ENCODE peak calls at places on chromosomes 12 and 14, in four cellular contexts. One of them, this sample, is unnamed. For H3K27me3, the result is how much of the 10 kb centered on the place peaks cover.

GRCh38 chr14:100724061-100724460 is 2.6 kb upstream of the DLK1 start:
- DNase-seq in heart right ventricle: no peak
- DNase-seq in breast epithelium: no peak
- DNase-seq in transverse colon: no peak
- DNase-seq in this sample: no peak

GRCh38 chr12:100146252-100146651 is 3.6 kb upstream of the BLTP3B start:
- DNase-seq in heart right ventricle: no peak
- DNase-seq in breast epithelium: no peak
- DNase-seq in transverse colon: no peak
- DNase-seq in this sample: no peak

GRCh38 chr12:51009038-51009437 is 17.1 kb downstream of the SLC11A2 start:
- DNase-seq in heart right ventricle: peak
- DNase-seq in breast epithelium: peak
- DNase-seq in transverse colon: peak
- DNase-seq in this sample: peak

GRCh38 chr14:76742185-76742584 is 19.1 kb upstream of the VASH1 start:
- DNase-seq in heart right ventricle: no peak
- DNase-seq in breast epithelium: no peak
- DNase-seq in transverse colon: no peak
- DNase-seq in this sample: no peak

GRCh38 chr12:27190761-27191160 is 53.3 kb upstream of the STK38L start:
- DNase-seq in heart right ventricle: no peak
- DNase-seq in breast epithelium: no peak
- DNase-seq in transverse colon: no peak
- DNase-seq in this sample: no peak

GRCh38 chr12:121005346-121005815 is 10.9 kb downstream of the C12orf43 start:
- DNase-seq in heart right ventricle: no peak
- DNase-seq in breast epithelium: no peak
- DNase-seq in transverse colon: peak
- DNase-seq in this sample: no peak

GRCh38 chr14:31283568-31284252 is 76.1 kb upstream of the HECTD1 start:
- DNase-seq in heart right ventricle: no peak
- DNase-seq in breast epithelium: no peak
- DNase-seq in transverse colon: no peak
- DNase-seq in this sample: no peak

GRCh38 chr14:77059276-77059934 is 30.9 kb upstream of the IRF2BPL start:
- DNase-seq in heart right ventricle: no peak
- DNase-seq in breast epithelium: no peak
- DNase-seq in transverse colon: no peak
- DNase-seq in this sample: no peak

GRCh38 chr12:29082522-29082921 is 66.6 kb upstream of the FAR2 start:
- DNase-seq in heart right ventricle: no peak
- DNase-seq in breast epithelium: no peak
- DNase-seq in transverse colon: no peak
- DNase-seq in this sample: no peak

GRCh38 chr14:52790756-52791203 is 627 bp downstream of the GNPNAT1 start:
- DNase-seq in heart right ventricle: no peak
- DNase-seq in breast epithelium: no peak
- DNase-seq in transverse colon: no peak
- DNase-seq in this sample: no peak

GRCh38 chr14:100748944-100749343 is 22.3 kb downstream of the DLK1 start:
- DNase-seq in heart right ventricle: no peak
- DNase-seq in breast epithelium: no peak
- DNase-seq in transverse colon: no peak
- DNase-seq in this sample: peak

DNA sequence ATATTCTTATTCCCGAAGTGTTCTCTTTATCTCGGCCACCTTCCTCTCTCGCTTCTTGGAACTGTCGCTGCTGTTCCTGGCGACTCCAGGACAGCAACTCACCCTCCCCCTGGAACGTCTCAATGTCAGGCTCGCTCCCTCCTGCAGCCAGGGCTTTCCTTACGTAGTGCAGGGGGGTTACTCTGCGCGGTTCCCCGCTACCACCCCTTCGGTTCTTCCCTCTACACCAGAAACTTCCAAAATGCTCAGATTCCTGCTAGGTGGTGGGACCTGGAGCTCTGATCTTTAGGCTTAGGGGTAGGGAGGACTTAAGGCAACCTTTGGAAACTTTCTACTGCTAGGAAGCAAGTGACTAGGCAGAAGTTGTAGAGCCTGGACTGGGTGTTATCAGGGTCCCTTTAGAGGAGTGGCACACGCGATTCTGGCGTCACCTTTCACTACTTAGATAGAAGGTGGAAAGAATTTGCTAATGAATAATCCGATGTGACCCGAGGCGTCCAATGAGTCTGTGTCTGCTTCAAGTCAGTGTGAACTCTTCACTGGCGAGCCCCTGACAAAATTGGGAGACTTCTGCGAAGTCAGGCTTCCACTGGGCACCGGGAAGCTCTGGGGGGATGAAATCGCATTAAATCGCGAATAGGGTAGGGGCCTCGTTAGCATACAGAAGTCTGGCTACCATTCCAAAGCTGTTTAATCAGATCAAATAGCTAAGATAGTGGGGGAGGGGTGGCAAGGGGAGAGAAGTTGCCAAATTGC is 900 bp upstream of the DPF3 start:
- DNase-seq in heart right ventricle: peak
- DNase-seq in breast epithelium: no peak
- DNase-seq in transverse colon: peak
- DNase-seq in this sample: no peak
- H3K27me3 ChIP-seq in heart right ventricle: under half
- H3K27me3 ChIP-seq in breast epithelium: under half
- H3K27me3 ChIP-seq in transverse colon: under half
- H3K27me3 ChIP-seq in this sample: under half

GRCh38 chr12:132460571-132460970 is 29.4 kb upstream of the FBRSL1 start:
- DNase-seq in heart right ventricle: no peak
- DNase-seq in breast epithelium: no peak
- DNase-seq in transverse colon: no peak
- DNase-seq in this sample: peak

GRCh38 chr12:132462778-132463177 is 27.2 kb upstream of the FBRSL1 start:
- DNase-seq in heart right ventricle: no peak
- DNase-seq in breast epithelium: no peak
- DNase-seq in transverse colon: no peak
- DNase-seq in this sample: no peak

GRCh38 chr12:132459270-132459669 is 30.7 kb upstream of the FBRSL1 start:
- DNase-seq in heart right ventricle: no peak
- DNase-seq in breast epithelium: no peak
- DNase-seq in transverse colon: no peak
- DNase-seq in this sample: peak

GRCh38 chr12:132458441-132459225 is 31.3 kb upstream of the FBRSL1 start:
- DNase-seq in heart right ventricle: no peak
- DNase-seq in breast epithelium: no peak
- DNase-seq in transverse colon: no peak
- DNase-seq in this sample: peak

DNA sequence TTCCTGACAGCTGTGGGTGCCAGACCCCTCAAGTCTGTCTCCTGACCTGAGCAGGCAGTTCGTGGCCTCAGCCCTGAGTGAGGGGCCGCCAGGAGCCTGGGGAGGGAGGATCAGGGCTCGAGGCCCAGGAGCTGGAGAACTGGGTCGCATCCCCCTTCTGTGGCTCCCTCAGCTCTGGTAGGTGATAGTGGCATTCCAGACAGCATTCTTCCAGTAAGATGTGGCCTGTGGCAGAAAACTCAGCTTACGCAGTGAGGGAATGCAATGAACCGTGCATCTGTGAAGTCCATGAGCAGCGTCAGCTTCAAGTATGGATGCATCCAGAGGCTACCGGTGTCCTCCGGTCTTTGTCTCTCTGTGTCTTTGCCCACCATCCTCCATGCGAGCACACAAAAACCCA is 28.4 kb upstream of the FBRSL1 start:
- DNase-seq in heart right ventricle: no peak
- DNase-seq in breast epithelium: no peak
- DNase-seq in transverse colon: no peak
- DNase-seq in this sample: peak
- H3K27me3 ChIP-seq in heart right ventricle: under half
- H3K27me3 ChIP-seq in breast epithelium: under half
- H3K27me3 ChIP-seq in transverse colon: under half
- H3K27me3 ChIP-seq in this sample: under half

GRCh38 chr14:74654931-74655330 is 42.9 kb upstream of the LTBP2 start:
- DNase-seq in heart right ventricle: no peak
- DNase-seq in breast epithelium: no peak
- DNase-seq in transverse colon: no peak
- DNase-seq in this sample: no peak

GRCh38 chr14:74653386-74654138 is 41.5 kb upstream of the LTBP2 start:
- DNase-seq in heart right ventricle: no peak
- DNase-seq in breast epithelium: no peak
- DNase-seq in transverse colon: no peak
- DNase-seq in this sample: no peak

GRCh38 chr14:74658535-74659130 is 46.6 kb upstream of the LTBP2 start:
- DNase-seq in heart right ventricle: no peak
- DNase-seq in breast epithelium: no peak
- DNase-seq in transverse colon: no peak
- DNase-seq in this sample: no peak

GRCh38 chr14:74656964-74657363 is 44.9 kb upstream of the LTBP2 start:
- DNase-seq in heart right ventricle: no peak
- DNase-seq in breast epithelium: no peak
- DNase-seq in transverse colon: no peak
- DNase-seq in this sample: no peak

GRCh38 chr14:74655597-74656389 is 43.8 kb upstream of the LTBP2 start:
- DNase-seq in heart right ventricle: no peak
- DNase-seq in breast epithelium: no peak
- DNase-seq in transverse colon: no peak
- DNase-seq in this sample: no peak
- H3K27me3 ChIP-seq in heart right ventricle: under half
- H3K27me3 ChIP-seq in breast epithelium: under half
- H3K27me3 ChIP-seq in transverse colon: under half
- H3K27me3 ChIP-seq in this sample: under half

DNA sequence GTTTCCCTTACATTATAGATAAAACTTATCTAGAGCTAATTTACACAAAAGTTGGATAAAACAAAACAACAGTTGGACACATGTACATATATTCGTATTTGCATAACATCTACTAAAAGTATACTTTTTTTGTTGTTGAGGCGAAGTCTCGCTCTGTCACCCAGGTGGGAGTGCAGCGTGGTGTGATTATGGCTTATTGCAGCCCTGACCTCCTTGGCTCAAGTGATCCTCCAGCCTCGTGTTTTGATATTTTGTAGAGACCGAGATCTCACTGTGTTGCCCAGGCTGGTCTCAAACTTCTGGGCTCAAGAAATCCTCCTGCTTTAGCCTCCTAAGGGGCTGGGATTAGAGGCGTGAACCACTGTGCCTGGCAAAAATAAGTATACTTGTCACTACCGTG is 9.4 kb downstream of the SYNE2 start:
- DNase-seq in heart right ventricle: no peak
- DNase-seq in breast epithelium: no peak
- DNase-seq in transverse colon: no peak
- DNase-seq in this sample: no peak
- H3K27me3 ChIP-seq in heart right ventricle: under half
- H3K27me3 ChIP-seq in breast epithelium: under half
- H3K27me3 ChIP-seq in transverse colon: under half
- H3K27me3 ChIP-seq in this sample: under half

GRCh38 chr12:55017421-55017820 is 2.4 kb upstream of the NEUROD4 start:
- DNase-seq in heart right ventricle: no peak
- DNase-seq in breast epithelium: no peak
- DNase-seq in transverse colon: no peak
- DNase-seq in this sample: peak
- H3K27me3 ChIP-seq in heart right ventricle: under half
- H3K27me3 ChIP-seq in breast epithelium: under half
- H3K27me3 ChIP-seq in transverse colon: under half
- H3K27me3 ChIP-seq in this sample: under half

DNA sequence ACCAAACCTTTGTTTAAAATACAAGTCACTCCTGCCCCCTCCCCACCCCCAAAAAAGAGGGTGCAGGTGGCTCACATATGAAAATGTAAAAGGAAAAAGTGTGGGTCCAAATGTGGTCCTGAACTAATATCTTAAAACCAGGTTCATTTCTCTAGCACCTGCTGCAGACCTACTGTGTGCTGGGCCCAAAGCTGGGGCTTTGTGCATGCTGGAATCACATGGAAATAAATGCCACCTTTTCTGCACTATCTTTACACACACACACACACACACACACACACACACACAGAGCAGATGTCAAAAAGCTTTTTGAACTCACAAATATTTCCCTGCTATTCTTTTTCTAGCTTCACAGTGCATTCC is 3.2 kb upstream of the BCL11B start:
- DNase-seq in heart right ventricle: no peak
- DNase-seq in breast epithelium: no peak
- DNase-seq in transverse colon: no peak
- DNase-seq in this sample: no peak
- H3K27me3 ChIP-seq in heart right ventricle: half or more
- H3K27me3 ChIP-seq in breast epithelium: under half
- H3K27me3 ChIP-seq in transverse colon: under half
- H3K27me3 ChIP-seq in this sample: under half

GRCh38 chr14:74241611-74242005 is 2.4 kb downstream of the VSX2 start:
- DNase-seq in heart right ventricle: no peak
- DNase-seq in breast epithelium: no peak
- DNase-seq in transverse colon: no peak
- DNase-seq in this sample: no peak
- H3K27me3 ChIP-seq in heart right ventricle: half or more
- H3K27me3 ChIP-seq in breast epithelium: under half
- H3K27me3 ChIP-seq in transverse colon: half or more
- H3K27me3 ChIP-seq in this sample: half or more